ENCODE peak calls at places on chromosomes 1 and 21, in seven cellular contexts. One of them, this sample, is unnamed.

GRCh38 chr1:204623365-204623893 is 62.1 kb downstream of the LRRN2 start:
- DNase-seq in pancreas: peak; percentile 28
- DNase-seq in adrenal gland: peak; percentile 24
- DNase-seq in heart left ventricle: no peak
- DNase-seq in fibroblast of lung: peak; percentile 69
- DNase-seq in body of pancreas: peak; percentile 44
- DNase-seq in PC-9: peak; percentile 80
- DNase-seq in this sample: no peak

GRCh38 chr1:22418852-22419480 is 32.7 kb upstream of the ZBTB40 start:
- DNase-seq in pancreas: no peak
- DNase-seq in adrenal gland: no peak
- DNase-seq in heart left ventricle: no peak
- DNase-seq in fibroblast of lung: no peak
- DNase-seq in body of pancreas: no peak
- DNase-seq in PC-9: no peak
- DNase-seq in this sample: no peak

GRCh38 chr1:232950919-232951579 is 638 bp downstream of the NTPCR start:
- DNase-seq in pancreas: no peak
- DNase-seq in adrenal gland: peak; percentile 14
- DNase-seq in heart left ventricle: no peak
- DNase-seq in fibroblast of lung: no peak
- DNase-seq in body of pancreas: no peak
- DNase-seq in PC-9: peak; percentile 32
- DNase-seq in this sample: peak; percentile 9

GRCh38 chr1:212712451-212713303 is 13.0 kb upstream of the BATF3 start:
- DNase-seq in pancreas: no peak
- DNase-seq in adrenal gland: no peak
- DNase-seq in heart left ventricle: no peak
- DNase-seq in fibroblast of lung: no peak
- DNase-seq in body of pancreas: no peak
- DNase-seq in PC-9: no peak
- DNase-seq in this sample: no peak

GRCh38 chr1:21308847-21309652 is 18.8 kb upstream of the ECE1 start:
- DNase-seq in pancreas: no peak
- DNase-seq in adrenal gland: peak; percentile 80
- DNase-seq in heart left ventricle: no peak
- DNase-seq in fibroblast of lung: no peak
- DNase-seq in body of pancreas: peak; percentile 59
- DNase-seq in PC-9: no peak
- DNase-seq in this sample: peak; percentile 65

GRCh38 chr1:27004471-27005165 is 8.0 kb downstream of the TENT5B start:
- DNase-seq in pancreas: no peak
- DNase-seq in adrenal gland: no peak
- DNase-seq in heart left ventricle: no peak
- DNase-seq in fibroblast of lung: peak; percentile 68
- DNase-seq in body of pancreas: peak; percentile 38
- DNase-seq in PC-9: no peak
- DNase-seq in this sample: no peak

GRCh38 chr21:41358193-41359166 is 3.3 kb upstream of the MX2 start:
- DNase-seq in pancreas: no peak
- DNase-seq in adrenal gland: no peak
- DNase-seq in heart left ventricle: no peak
- DNase-seq in fibroblast of lung: no peak
- DNase-seq in body of pancreas: no peak
- DNase-seq in PC-9: no peak
- DNase-seq in this sample: no peak

GRCh38 chr1:21631944-21632887 is 36.9 kb downstream of the RAP1GAP start:
- DNase-seq in pancreas: no peak
- DNase-seq in adrenal gland: peak; percentile 85
- DNase-seq in heart left ventricle: no peak
- DNase-seq in fibroblast of lung: no peak
- DNase-seq in body of pancreas: peak; percentile 68
- DNase-seq in PC-9: no peak
- DNase-seq in this sample: peak; percentile 59

GRCh38 chr1:157505481-157506272 is 46.6 kb downstream of the FCRL5 start:
- DNase-seq in pancreas: no peak
- DNase-seq in adrenal gland: peak; percentile 42
- DNase-seq in heart left ventricle: no peak
- DNase-seq in fibroblast of lung: peak; percentile 47
- DNase-seq in body of pancreas: peak; percentile 58
- DNase-seq in PC-9: no peak
- DNase-seq in this sample: peak; percentile 19

GRCh38 chr1:55000110-55000815 is 1.5 kb downstream of the BSND start:
- DNase-seq in pancreas: no peak
- DNase-seq in adrenal gland: no peak
- DNase-seq in heart left ventricle: no peak
- DNase-seq in fibroblast of lung: no peak
- DNase-seq in body of pancreas: no peak
- DNase-seq in PC-9: no peak
- DNase-seq in this sample: no peak

DNA sequence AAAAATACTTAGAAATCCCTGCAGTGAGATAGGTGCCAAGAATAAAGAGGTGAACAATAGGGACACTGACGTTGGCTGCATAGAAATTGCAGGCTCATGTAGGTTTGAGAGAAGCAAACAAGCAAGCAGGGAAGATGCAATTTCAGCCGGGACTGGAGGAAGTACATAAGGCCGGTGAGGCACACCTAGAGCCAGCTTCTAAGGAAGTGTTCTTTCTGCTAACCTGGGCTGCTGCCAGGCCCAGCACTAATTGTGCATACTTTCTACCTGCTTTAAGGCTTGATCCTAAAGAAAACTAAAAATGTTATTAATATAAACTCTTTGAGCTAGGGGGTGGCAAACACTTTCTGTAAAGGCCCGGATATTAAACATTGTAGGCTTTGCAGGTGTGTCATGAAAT is 71.0 kb downstream of the LMO4 start:
- DNase-seq in pancreas: no peak
- DNase-seq in adrenal gland: no peak
- DNase-seq in heart left ventricle: no peak
- DNase-seq in fibroblast of lung: no peak
- DNase-seq in body of pancreas: no peak
- DNase-seq in PC-9: no peak
- DNase-seq in this sample: no peak
- H3K4me3 ChIP-seq in pancreas: no peak overlapping the region
- H3K4me3 ChIP-seq in adrenal gland: no peak overlapping the region
- H3K4me3 ChIP-seq in heart left ventricle: no peak overlapping the region
- H3K4me3 ChIP-seq in fibroblast of lung: no peak overlapping the region
- H3K4me3 ChIP-seq in body of pancreas: no peak overlapping the region
- H3K4me3 ChIP-seq in PC-9: no peak overlapping the region
- H3K4me3 ChIP-seq in this sample: no peak overlapping the region

DNA sequence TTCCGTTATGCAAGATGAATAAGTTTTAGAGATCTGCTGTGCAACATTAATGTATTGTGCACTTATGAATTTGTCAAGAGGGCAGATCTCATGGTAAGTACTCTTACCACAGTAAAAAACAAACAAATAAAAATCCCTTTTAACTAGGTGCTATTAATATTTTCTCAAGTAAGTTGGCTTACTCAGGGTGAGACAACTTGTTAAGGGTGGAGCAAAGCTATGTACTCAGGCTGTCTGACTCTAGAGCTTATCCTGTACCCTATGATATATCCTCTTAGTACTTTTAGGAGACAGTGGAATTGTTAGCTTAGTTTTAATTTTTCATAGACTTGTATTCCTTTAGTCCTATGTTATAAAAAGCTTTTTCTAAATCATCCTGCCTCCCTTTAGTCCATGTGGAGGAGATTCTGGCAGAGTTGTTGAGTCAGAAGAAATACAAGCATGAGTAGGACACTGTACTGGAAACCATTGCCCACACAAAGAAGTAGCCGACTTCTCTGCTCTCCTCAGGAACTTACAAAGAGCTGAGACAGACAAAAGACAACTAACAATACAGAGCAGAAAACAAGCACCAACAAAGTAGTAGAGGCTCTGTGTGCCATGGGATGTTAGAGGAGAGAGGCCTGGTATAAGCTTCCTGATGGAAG is 49.2 kb downstream of the S1PR1 start:
- DNase-seq in pancreas: no peak
- DNase-seq in adrenal gland: no peak
- DNase-seq in heart left ventricle: no peak
- DNase-seq in fibroblast of lung: no peak
- DNase-seq in body of pancreas: no peak
- DNase-seq in PC-9: no peak
- DNase-seq in this sample: no peak
- H3K4me1 ChIP-seq in pancreas: no peaks in the 10 kb centered on the region
- H3K4me1 ChIP-seq in adrenal gland: no peaks in the 10 kb centered on the region
- H3K4me1 ChIP-seq in heart left ventricle: no peaks in the 10 kb centered on the region
- H3K4me1 ChIP-seq in fibroblast of lung: no peaks in the 10 kb centered on the region
- H3K4me1 ChIP-seq in body of pancreas: no peaks in the 10 kb centered on the region
- H3K4me1 ChIP-seq in PC-9: peaks cover 12% of the 10 kb centered on the region
- H3K4me1 ChIP-seq in this sample: no peaks in the 10 kb centered on the region

GRCh38 chr1:34915521-34915920 is 13.9 kb downstream of the DLGAP3 start:
- DNase-seq in pancreas: no peak
- DNase-seq in adrenal gland: no peak
- DNase-seq in heart left ventricle: no peak
- DNase-seq in fibroblast of lung: no peak
- DNase-seq in body of pancreas: no peak
- DNase-seq in PC-9: no peak
- DNase-seq in this sample: no peak

GRCh38 chr1:34914958-34915357 is 14.5 kb downstream of the DLGAP3 start:
- DNase-seq in pancreas: no peak
- DNase-seq in adrenal gland: no peak
- DNase-seq in heart left ventricle: no peak
- DNase-seq in fibroblast of lung: no peak
- DNase-seq in body of pancreas: no peak
- DNase-seq in PC-9: no peak
- DNase-seq in this sample: no peak

GRCh38 chr1:34917017-34917416 is 12.4 kb downstream of the DLGAP3 start:
- DNase-seq in pancreas: no peak
- DNase-seq in adrenal gland: no peak
- DNase-seq in heart left ventricle: no peak
- DNase-seq in fibroblast of lung: no peak
- DNase-seq in body of pancreas: no peak
- DNase-seq in PC-9: no peak
- DNase-seq in this sample: no peak

GRCh38 chr1:34916104-34916503 is 13.3 kb downstream of the DLGAP3 start:
- DNase-seq in pancreas: no peak
- DNase-seq in adrenal gland: no peak
- DNase-seq in heart left ventricle: no peak
- DNase-seq in fibroblast of lung: no peak
- DNase-seq in body of pancreas: no peak
- DNase-seq in PC-9: no peak
- DNase-seq in this sample: no peak

DNA sequence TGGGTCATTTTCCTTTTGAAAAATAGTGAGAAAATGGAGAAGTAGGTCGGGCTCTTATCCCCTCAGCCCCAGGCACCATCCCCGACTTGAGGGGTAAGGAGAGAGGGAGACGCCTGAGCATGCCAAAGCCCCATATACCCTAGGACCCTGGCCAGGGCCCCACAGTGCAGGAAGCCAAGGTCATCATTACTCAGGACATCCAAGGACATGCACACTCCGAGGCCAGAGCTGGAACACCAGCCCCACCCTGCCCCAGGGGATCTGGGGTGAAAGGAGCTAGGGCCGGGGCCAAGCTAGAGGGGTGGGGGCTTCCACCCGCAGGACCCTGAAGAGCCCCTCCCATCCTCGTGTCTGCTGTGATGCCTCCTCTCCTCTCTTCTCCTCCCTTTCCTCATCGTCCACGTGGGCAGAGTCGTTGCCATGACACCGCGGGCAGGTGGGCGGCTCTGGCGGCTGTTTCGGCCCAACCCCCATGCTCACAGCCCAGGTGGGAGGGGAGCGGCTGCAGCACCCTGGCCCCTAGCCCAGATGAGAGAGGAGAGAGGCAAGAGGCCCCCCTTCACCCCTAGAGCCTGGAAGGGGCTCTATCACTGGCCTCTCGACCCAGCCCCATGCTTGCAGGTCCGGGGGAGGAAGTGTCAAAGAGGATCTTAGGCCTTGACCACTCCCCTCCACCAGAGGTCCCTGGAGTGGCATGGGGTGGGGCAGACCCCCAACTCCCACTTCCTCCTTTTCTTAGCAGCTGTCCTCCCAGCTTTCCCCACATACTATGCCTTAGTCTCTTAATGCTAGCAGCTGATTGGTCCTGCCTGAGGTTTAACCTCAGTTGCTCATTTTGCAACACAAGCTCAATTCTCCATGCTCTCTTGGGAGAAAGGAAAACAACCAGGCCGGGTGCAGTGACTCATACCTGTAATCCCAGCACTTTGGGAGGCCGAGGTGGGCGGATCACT is 10.6 kb downstream of the DLGAP3 start:
- DNase-seq in pancreas: no peak
- DNase-seq in adrenal gland: no peak
- DNase-seq in heart left ventricle: no peak
- DNase-seq in fibroblast of lung: no peak
- DNase-seq in body of pancreas: no peak
- DNase-seq in PC-9: no peak
- DNase-seq in this sample: no peak
- H3K27me3 ChIP-seq in pancreas: no peaks in the 10 kb centered on the region
- H3K27me3 ChIP-seq in adrenal gland: no peaks in the 10 kb centered on the region
- H3K27me3 ChIP-seq in heart left ventricle: peaks cover 13% of the 10 kb centered on the region
- H3K27me3 ChIP-seq in fibroblast of lung: no peaks in the 10 kb centered on the region
- H3K27me3 ChIP-seq in body of pancreas: no peaks in the 10 kb centered on the region
- H3K27me3 ChIP-seq in PC-9: peaks cover 57% of the 10 kb centered on the region
- H3K27me3 ChIP-seq in this sample: peaks cover 4% of the 10 kb centered on the region

GRCh38 chr1:19390901-19391595 is 78.9 kb downstream of the SLC66A1 start:
- DNase-seq in pancreas: peak; percentile 29
- DNase-seq in adrenal gland: peak; percentile 75
- DNase-seq in heart left ventricle: peak; percentile 62
- DNase-seq in fibroblast of lung: peak; percentile 85
- DNase-seq in body of pancreas: peak; percentile 61
- DNase-seq in PC-9: no peak
- DNase-seq in this sample: peak; percentile 63

GRCh38 chr1:19390166-19390850 is 78.2 kb downstream of the SLC66A1 start:
- DNase-seq in pancreas: no peak
- DNase-seq in adrenal gland: no peak
- DNase-seq in heart left ventricle: no peak
- DNase-seq in fibroblast of lung: no peak
- DNase-seq in body of pancreas: no peak
- DNase-seq in PC-9: no peak
- DNase-seq in this sample: no peak

GRCh38 chr1:19392221-19392620 is 80.1 kb downstream of the SLC66A1 start:
- DNase-seq in pancreas: no peak
- DNase-seq in adrenal gland: no peak
- DNase-seq in heart left ventricle: no peak
- DNase-seq in fibroblast of lung: no peak
- DNase-seq in body of pancreas: no peak
- DNase-seq in PC-9: no peak
- DNase-seq in this sample: no peak

GRCh38 chr1:19393051-19393450 is 80.9 kb downstream of the SLC66A1 start:
- DNase-seq in pancreas: no peak
- DNase-seq in adrenal gland: no peak
- DNase-seq in heart left ventricle: no peak
- DNase-seq in fibroblast of lung: no peak
- DNase-seq in body of pancreas: no peak
- DNase-seq in PC-9: no peak
- DNase-seq in this sample: no peak

DNA sequence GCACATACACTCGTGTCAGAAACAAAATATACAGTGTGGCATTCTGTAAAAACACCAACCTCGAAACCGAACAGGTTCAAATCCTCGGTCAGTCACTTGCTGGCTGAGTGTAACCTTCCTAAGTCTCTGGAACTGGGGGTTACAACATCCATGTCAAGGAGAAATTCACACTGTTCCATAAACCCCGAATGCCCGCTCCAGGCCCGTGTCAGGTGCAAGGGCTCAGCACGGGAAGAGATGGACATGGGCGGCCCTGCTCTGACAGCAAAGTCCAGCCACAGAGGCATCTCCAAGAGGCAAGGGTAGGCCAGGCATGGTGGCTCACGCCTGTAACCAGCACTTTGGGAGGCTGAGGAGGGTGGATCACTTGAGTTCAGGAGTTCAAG is 79.5 kb downstream of the SLC66A1 start:
- DNase-seq in pancreas: no peak
- DNase-seq in adrenal gland: no peak
- DNase-seq in heart left ventricle: no peak
- DNase-seq in fibroblast of lung: no peak
- DNase-seq in body of pancreas: no peak
- DNase-seq in PC-9: no peak
- DNase-seq in this sample: no peak
- H3K4me3 ChIP-seq in pancreas: no peak overlapping the region
- H3K4me3 ChIP-seq in adrenal gland: no peak overlapping the region
- H3K4me3 ChIP-seq in heart left ventricle: no peak overlapping the region
- H3K4me3 ChIP-seq in fibroblast of lung: no peak overlapping the region
- H3K4me3 ChIP-seq in body of pancreas: no peak overlapping the region
- H3K4me3 ChIP-seq in PC-9: no peak overlapping the region
- H3K4me3 ChIP-seq in this sample: no peak overlapping the region

This sample was measured in prostate gland.